ENCODE peak calls at places on chromosomes 7 and 10, in six cellular contexts. W is GM04503, U is left ventricle myocardium inferior, F is HuH-7, L is colonic mucosa, K is AG09309. Q is an unnamed sample.

GRCh38 chr10:13681095-13681494 is 94.3 kb downstream of the PRPF18 start:
- DNase-seq in W (no peak), U (no peak), F (peak), L (no peak), K (no peak), Q (no peak)

GRCh38 chr7:157828190-157828589 is 491.4 kb downstream of the DNAJB6 start:
- DNase-seq in W (no peak), U (no peak), F (no peak), L (no peak), K (no peak), Q (no peak)

GRCh38 chr10:17241611-17242333 is 13.7 kb downstream of the VIM start:
- DNase-seq in W (no peak), U (no peak), F (no peak), L (no peak), K (no peak), Q (no peak)

GRCh38 chr7:131174391-131174790 is 153.3 kb upstream of the MKLN1 start:
- DNase-seq in W (no peak), U (no peak), F (no peak), L (no peak), K (no peak), Q (no peak)

GRCh38 chr10:48599830-48600134 is 5.1 kb downstream of the ARHGAP22 start:
- DNase-seq in W (no peak), U (no peak), F (no peak), L (no peak), K (no peak), Q (no peak)

GRCh38 chr10:80681142-80681541 is 143.4 kb downstream of the SH2D4B start:
- DNase-seq in W (no peak), U (no peak), F (no peak), L (no peak), K (no peak), Q (no peak)

GRCh38 chr10:14822879-14823755 is 14.7 kb downstream of the CDNF start:
- DNase-seq in W (no peak), U (peak), F (peak), L (peak), K (no peak), Q (peak)

GRCh38 chr7:36040679-36041078 is 112.4 kb upstream of the EEPD1 start:
- DNase-seq in W (no peak), U (no peak), F (no peak), L (no peak), K (no peak), Q (no peak)

GRCh38 chr7:120985130-120985758 is 3.3 kb upstream of the CPED1 start:
- DNase-seq in W (no peak), U (no peak), F (no peak), L (no peak), K (no peak), Q (no peak)

GRCh38 chr7:137933270-137934017 is 68.4 kb downstream of the CREB3L2 start:
- DNase-seq in W (no peak), U (no peak), F (no peak), L (no peak), K (no peak), Q (no peak)

GRCh38 chr7:26865094-26865388 is 651 bp upstream of the SKAP2 start:
- DNase-seq in W (no peak), U (peak), F (peak), L (no peak), K (no peak), Q (no peak)

GRCh38 chr7:139341776-139342244 is 673 bp downstream of the FMC1 start:
- DNase-seq in W (no peak), U (no peak), F (peak), L (no peak), K (peak), Q (no peak)

GRCh38 chr10:69875856-69876255 is 74.2 kb downstream of the COL13A1 start:
- DNase-seq in W (no peak), U (no peak), F (no peak), L (no peak), K (no peak), Q (no peak)

GRCh38 chr7:43758861-43759683 is 592 bp downstream of the BLVRA start:
- DNase-seq in W (no peak), U (no peak), F (peak), L (peak), K (no peak), Q (peak)

GRCh38 chr7:155731375-155731774 is 80.9 kb downstream of the SHH start:
- DNase-seq in W (no peak), U (no peak), F (no peak), L (no peak), K (no peak), Q (no peak)

GRCh38 chr10:34885901-34886300 is 70.8 kb upstream of the PARD3 start:
- DNase-seq in W (no peak), U (no peak), F (no peak), L (no peak), K (no peak), Q (no peak)

GRCh38 chr7:77800158-77800557 is 1.6 kb downstream of the PHTF2 start:
- DNase-seq in W (no peak), U (no peak), F (no peak), L (peak), K (no peak), Q (no peak)

GRCh38 chr7:80277434-80278427 is 143.1 kb downstream of the GNAI1 start:
- DNase-seq in W (peak), U (no peak), F (peak), L (no peak), K (peak), Q (no peak)

GRCh38 chr7:45708046-45708950 is 134.1 kb downstream of the ADCY1 start:
- DNase-seq in W (no peak), U (no peak), F (no peak), L (peak), K (no peak), Q (no peak)

GRCh38 chr7:51304729-51305128 is 11.9 kb downstream of the COBL start:
- DNase-seq in W (no peak), U (no peak), F (no peak), L (peak), K (no peak), Q (no peak)

GRCh38 chr10:44030681-44031080 is 354.2 kb downstream of the CXCL12 start:
- DNase-seq in W (no peak), U (no peak), F (no peak), L (peak), K (no peak), Q (no peak)

GRCh38 chr7:37732253-37732652 is 48.7 kb downstream of the GPR141 start:
- DNase-seq in W (peak), U (no peak), F (peak), L (peak), K (no peak), Q (peak)

GRCh38 chr7:22445140-22445722 is 54.8 kb downstream of the STEAP1B start:
- DNase-seq in W (no peak), U (peak), F (no peak), L (peak), K (no peak), Q (peak)

GRCh38 chr10:88271736-88272135 is 311.4 kb downstream of the RNLS start:
- DNase-seq in W (no peak), U (no peak), F (no peak), L (no peak), K (no peak), Q (no peak)

GRCh38 chr7:49791089-49791741 is 17.8 kb downstream of the VWC2 start:
- DNase-seq in W (no peak), U (no peak), F (peak), L (peak), K (no peak), Q (peak)

GRCh38 chr7:41416208-41416595 is 286.7 kb downstream of the INHBA start:
- DNase-seq in W (no peak), U (no peak), F (no peak), L (no peak), K (no peak), Q (no peak)

GRCh38 chr7:73822319-73823173 is 8.2 kb upstream of the CLDN4 start:
- DNase-seq in W (peak), U (no peak), F (no peak), L (peak), K (peak), Q (peak)

GRCh38 chr7:129889133-129889854 is 63.5 kb downstream of the UBE2H start:
- DNase-seq in W (no peak), U (no peak), F (no peak), L (no peak), K (no peak), Q (no peak)

GRCh38 chr7:1349351-1349761 is 109.9 kb downstream of the MICALL2 start:
- DNase-seq in W (no peak), U (no peak), F (no peak), L (no peak), K (no peak), Q (no peak)

GRCh38 chr7:158413962-158414961 is 173.4 kb downstream of the PTPRN2 start:
- DNase-seq in W (no peak), U (no peak), F (no peak), L (no peak), K (no peak), Q (no peak)

GRCh38 chr7:15720849-15721471 is 34.5 kb upstream of the MEOX2 start:
- DNase-seq in W (no peak), U (no peak), F (no peak), L (peak), K (peak), Q (peak)

GRCh38 chr7:128387216-128387615 is 22.6 kb downstream of the IMPDH1 start:
- DNase-seq in W (no peak), U (no peak), F (no peak), L (no peak), K (no peak), Q (no peak)